ENCODE peak calls at places on chromosomes 13 and 19, in five cellular contexts. U, F, J, K and M are unnamed samples.

GRCh38 chr13:53200498-53201453 is 172.2 kb downstream of the OLFM4 start:
- DNase-seq in U (peak; percentile 71), F (peak; percentile 33), J (peak; percentile 92), K (peak; percentile 60), M (no peak)

GRCh38 chr13:72648513-72649065 is 78.8 kb downstream of the MZT1 start:
- DNase-seq in U (no peak), F (no peak), J (peak; percentile 68), K (no peak), M (peak; percentile 1)

GRCh38 chr19:49985926-49986325 is 25.0 kb upstream of the SIGLEC11 start:
- DNase-seq in U (no peak), F (no peak), J (no peak), K (no peak), M (no peak)

GRCh38 chr13:89568746-89569145 is 1778.7 kb upstream of the MIR17HG start:
- DNase-seq in U (no peak), F (no peak), J (no peak), K (no peak), M (no peak)

GRCh38 chr13:100610399-100611347 is 22.1 kb upstream of the GGACT start:
- DNase-seq in U (no peak), F (no peak), J (no peak), K (no peak), M (no peak)

GRCh38 chr13:101730420-101731000 is 278.0 kb downstream of the ITGBL1 start:
- DNase-seq in U (no peak), F (no peak), J (no peak), K (no peak), M (no peak)

GRCh38 chr13:20499986-20500385 is 25.7 kb downstream of the CRYL1 start:
- DNase-seq in U (no peak), F (no peak), J (no peak), K (no peak), M (no peak)

GRCh38 chr19:7699422-7700127 is 2.4 kb downstream of the FCER2 start:
- DNase-seq in U (no peak), F (no peak), J (no peak), K (no peak), M (no peak)

GRCh38 chr19:2636897-2637683 is 65.4 kb downstream of the GNG7 start:
- DNase-seq in U (peak; percentile 94), F (peak; percentile 72), J (peak; percentile 75), K (no peak), M (no peak)

GRCh38 chr19:34733826-34734600 is at the start of gene ZNF181:
- DNase-seq in U (peak; percentile 94), F (peak; percentile 89), J (peak; percentile 96), K (peak; percentile 86), M (peak; percentile 82)

GRCh38 chr19:47608074-47608907 is 643 bp upstream of the BICRA start:
- DNase-seq in U (peak; percentile 98), F (peak; percentile 96), J (peak; percentile 95), K (peak; percentile 93), M (peak; percentile 77)

GRCh38 chr19:16898306-16899015 is 9.7 kb downstream of the F2RL3 start:
- DNase-seq in U (no peak), F (no peak), J (no peak), K (no peak), M (no peak)

GRCh38 chr19:49881672-49882394 is 4.3 kb downstream of the TBC1D17 start:
- DNase-seq in U (no peak), F (no peak), J (peak; percentile 74), K (no peak), M (no peak)

GRCh38 chr13:45522571-45522970 is 57.8 kb downstream of the COG3 start:
- DNase-seq in U (no peak), F (no peak), J (no peak), K (no peak), M (no peak)

GRCh38 chr13:98351636-98352035 is 174.6 kb upstream of the RNF113B start:
- DNase-seq in U (no peak), F (no peak), J (no peak), K (no peak), M (no peak)

GRCh38 chr19:32614916-32615315 is 33.9 kb downstream of the PDCD5 start:
- DNase-seq in U (peak; percentile 28), F (no peak), J (no peak), K (no peak), M (no peak)

GRCh38 chr13:100363351-100363750 is 225.2 kb downstream of the GGACT start:
- DNase-seq in U (no peak), F (no peak), J (no peak), K (no peak), M (peak; percentile 19)

GRCh38 chr19:41904118-41904870 is 21.3 kb downstream of the ARHGEF1 start:
- DNase-seq in U (peak; percentile 66), F (peak; percentile 90), J (no peak), K (peak; percentile 73), M (no peak)

GRCh38 chr13:50290186-50290585 is 274.9 kb downstream of the KCNRG start:
- DNase-seq in U (no peak), F (no peak), J (no peak), K (no peak), M (no peak)

GRCh38 chr13:61812286-61812685 is 396.6 kb upstream of the PCDH20 start:
- DNase-seq in U (no peak), F (no peak), J (no peak), K (no peak), M (no peak)

DNA sequence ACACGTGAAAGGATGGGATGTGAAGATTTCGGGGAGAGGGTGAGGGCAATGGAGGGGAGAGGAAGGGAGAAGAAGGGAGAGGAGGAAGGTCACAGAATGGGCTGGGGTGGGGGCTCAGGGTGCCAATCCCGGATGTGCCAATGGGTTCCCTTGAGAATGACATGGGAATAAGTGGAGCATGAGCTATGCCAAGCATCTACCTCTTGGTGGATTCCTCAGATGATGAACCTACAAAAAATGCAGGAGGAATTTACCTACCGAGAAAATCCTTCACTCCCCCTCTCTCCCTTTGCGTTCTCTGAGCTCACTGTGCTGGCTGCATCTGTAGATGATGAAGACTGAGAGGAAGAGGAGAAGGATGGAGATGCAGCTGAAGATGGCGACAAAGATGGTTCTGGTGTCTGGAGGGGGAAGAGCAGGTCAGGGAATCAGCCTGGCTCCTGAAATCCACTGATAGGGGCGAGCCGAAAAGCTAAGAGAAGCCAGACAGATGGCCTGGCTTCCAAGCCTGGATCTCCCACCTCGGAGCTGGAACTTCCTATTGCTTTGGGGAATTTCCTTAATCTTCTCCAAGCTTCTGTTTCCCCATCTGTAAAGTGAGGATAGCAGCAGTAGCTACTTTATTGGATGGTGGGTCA is 21.6 kb downstream of the VSTM1 start:
- DNase-seq in U (no peak), F (no peak), J (peak; percentile 51), K (no peak), M (no peak)
- TF ChIP-seq POLR2AphosphoS5 in U (no peak), F (no peak), J (no peak), K (no peak), M (no peak)

GRCh38 chr13:30364133-30364532 is 56.8 kb upstream of the KATNAL1 start:
- DNase-seq in U (no peak), F (no peak), J (no peak), K (no peak), M (no peak)
- TF ChIP-seq POLR2AphosphoS5 in U (no peak), F (no peak), J (no peak), K (no peak), M (no peak)

DNA sequence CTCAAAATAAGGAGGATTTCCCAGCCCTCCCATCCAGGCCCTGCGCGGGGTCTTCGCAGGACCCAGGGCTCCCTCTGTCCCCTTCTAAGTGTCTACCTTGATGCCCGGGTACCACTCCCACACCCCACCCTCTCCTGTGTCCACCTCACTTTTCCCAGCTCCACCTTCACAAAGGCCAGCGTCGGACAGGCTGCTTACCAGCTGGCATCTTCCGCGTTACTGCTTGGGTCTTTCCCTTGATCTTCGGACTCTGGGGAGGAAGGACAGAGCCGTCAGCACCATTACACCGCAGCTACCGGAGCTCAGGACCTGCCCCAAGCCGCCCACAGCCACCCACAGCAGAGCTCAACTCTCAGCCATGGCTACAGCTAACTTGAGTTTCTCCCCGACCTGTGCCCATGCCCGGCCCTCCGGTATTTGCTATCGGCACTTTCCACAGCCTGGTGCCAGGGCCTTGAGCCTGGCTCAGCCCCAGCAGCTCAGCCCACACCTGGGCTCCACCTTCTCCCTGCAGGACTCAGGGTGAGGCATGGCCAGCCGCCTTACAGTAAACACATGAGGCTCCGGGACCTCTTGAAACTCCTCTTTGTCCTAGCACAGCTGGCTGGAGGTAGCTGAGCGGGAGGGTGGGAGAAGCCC is 3.8 kb downstream of the C13orf46 start:
- DNase-seq in U (peak; percentile 59), F (peak; percentile 94), J (no peak), K (peak; percentile 85), M (no peak)
- TF ChIP-seq POLR2AphosphoS5 in U (peak; percentile 21), F (no peak), J (no peak), K (no peak), M (no peak)

GRCh38 chr13:31207630-31208549 is 8.1 kb downstream of the B3GLCT start:
- DNase-seq in U (no peak), F (no peak), J (no peak), K (no peak), M (no peak)

GRCh38 chr13:31208554-31209122 is 8.9 kb downstream of the B3GLCT start:
- DNase-seq in U (no peak), F (no peak), J (no peak), K (no peak), M (no peak)

GRCh38 chr13:31213681-31214289 is 14.0 kb downstream of the B3GLCT start:
- DNase-seq in U (no peak), F (no peak), J (no peak), K (no peak), M (no peak)

GRCh38 chr13:31209819-31210209 is 10.0 kb downstream of the B3GLCT start:
- DNase-seq in U (no peak), F (no peak), J (no peak), K (no peak), M (no peak)

DNA sequence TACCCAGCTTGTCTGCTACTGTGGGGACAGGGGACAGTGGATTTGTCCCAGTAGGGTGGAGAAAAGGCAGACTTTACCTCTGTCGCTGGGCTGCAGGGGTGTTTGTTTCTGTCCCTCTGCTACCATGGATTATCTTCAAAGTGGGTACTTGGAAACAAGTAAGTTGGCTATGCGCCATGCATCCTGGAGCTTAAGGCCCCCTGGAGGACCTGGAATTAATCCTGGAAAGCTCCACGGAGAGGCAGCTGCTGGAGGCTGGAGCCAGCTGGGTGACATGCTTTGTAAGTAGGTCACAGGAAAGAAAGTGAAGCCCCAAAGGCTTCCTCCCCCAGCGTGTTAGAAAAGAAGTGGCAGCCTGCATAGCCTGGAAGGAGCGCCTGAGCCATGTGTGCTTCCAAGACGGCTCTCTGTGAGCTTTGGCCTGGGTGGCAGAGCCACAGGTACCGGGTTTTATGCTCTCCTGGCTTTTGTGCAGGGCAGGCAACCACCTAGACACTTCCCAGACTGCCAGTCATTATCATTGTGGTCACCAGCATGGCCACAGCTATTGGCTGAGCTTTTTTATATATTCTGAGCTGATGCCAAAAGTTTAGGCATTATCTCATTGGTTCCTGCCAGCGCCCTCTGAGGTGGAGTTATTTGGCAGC is 9.5 kb downstream of the B3GLCT start:
- DNase-seq in U (no peak), F (peak; percentile 43), J (peak; percentile 43), K (no peak), M (no peak)
- TF ChIP-seq POLR2AphosphoS5 in U (no peak), F (no peak), J (no peak), K (no peak), M (no peak)

GRCh38 chr13:51636349-51636890 is 52.2 kb downstream of the WDFY2 start:
- DNase-seq in U (no peak), F (peak; percentile 63), J (no peak), K (no peak), M (no peak)

GRCh38 chr13:51635137-51635878 is 51.0 kb downstream of the WDFY2 start:
- DNase-seq in U (no peak), F (no peak), J (no peak), K (no peak), M (no peak)

GRCh38 chr13:51638497-51638871 is 54.2 kb downstream of the WDFY2 start:
- DNase-seq in U (no peak), F (no peak), J (no peak), K (no peak), M (no peak)

GRCh38 chr13:51637852-51638496 is 53.7 kb downstream of the WDFY2 start:
- DNase-seq in U (no peak), F (no peak), J (no peak), K (no peak), M (no peak)

GRCh38 chr13:51639171-51639570 is 54.9 kb downstream of the WDFY2 start:
- DNase-seq in U (no peak), F (no peak), J (no peak), K (no peak), M (no peak)
- TF ChIP-seq POLR2AphosphoS5 in U (no peak), F (no peak), J (no peak), K (no peak), M (no peak)